ENCODE peak calls at places on chromosomes 11 and 22, in eight cellular contexts. One of them, this sample, is unnamed.

GRCh38 chr11:112366777-112367176 is 106.1 kb upstream of the PLET1 start:
- DNase-seq in choroid plexus epithelial cell: peak
- DNase-seq in BJ: peak
- DNase-seq in Karpas-422: no peak
- DNase-seq in mucosa of descending colon: no peak
- DNase-seq in endothelial cell of umbilical vein: no peak
- DNase-seq in heart left ventricle: no peak
- DNase-seq in endodermal cell: no peak
- DNase-seq in this sample: no peak

GRCh38 chr22:42179616-42180015 is 49.0 kb upstream of the CYP2D6 start:
- DNase-seq in heart left ventricle: no peak
- DNase-seq in endodermal cell: peak
- DNase-seq in BJ: peak
- DNase-seq in choroid plexus epithelial cell: peak
- DNase-seq in Karpas-422: no peak
- DNase-seq in mucosa of descending colon: no peak
- DNase-seq in endothelial cell of umbilical vein: no peak
- DNase-seq in this sample: no peak

GRCh38 chr22:48706934-48707748 is 1120.5 kb downstream of the BRD1 start:
- DNase-seq in endothelial cell of umbilical vein: no peak
- DNase-seq in BJ: no peak
- DNase-seq in mucosa of descending colon: no peak
- DNase-seq in choroid plexus epithelial cell: no peak
- DNase-seq in heart left ventricle: peak
- DNase-seq in Karpas-422: no peak
- DNase-seq in endodermal cell: no peak
- DNase-seq in this sample: no peak

GRCh38 chr11:35746356-35747153 is 84.0 kb downstream of the TRIM44 start:
- DNase-seq in Karpas-422: peak
- DNase-seq in choroid plexus epithelial cell: peak
- DNase-seq in heart left ventricle: no peak
- DNase-seq in endothelial cell of umbilical vein: no peak
- DNase-seq in BJ: no peak
- DNase-seq in mucosa of descending colon: no peak
- DNase-seq in endodermal cell: no peak
- DNase-seq in this sample: no peak

GRCh38 chr11:73167555-73167954 is 25.4 kb upstream of the FCHSD2 start:
- DNase-seq in BJ: no peak
- DNase-seq in endothelial cell of umbilical vein: peak
- DNase-seq in choroid plexus epithelial cell: no peak
- DNase-seq in Karpas-422: no peak
- DNase-seq in mucosa of descending colon: no peak
- DNase-seq in heart left ventricle: no peak
- DNase-seq in endodermal cell: no peak
- DNase-seq in this sample: no peak

GRCh38 chr11:99316761-99317475 is 296.2 kb downstream of the CNTN5 start:
- DNase-seq in endodermal cell: no peak
- DNase-seq in BJ: no peak
- DNase-seq in heart left ventricle: peak
- DNase-seq in Karpas-422: no peak
- DNase-seq in choroid plexus epithelial cell: no peak
- DNase-seq in endothelial cell of umbilical vein: no peak
- DNase-seq in mucosa of descending colon: no peak
- DNase-seq in this sample: no peak

GRCh38 chr11:110410638-110411037 is 19.1 kb upstream of the FDX1 start:
- DNase-seq in Karpas-422: no peak
- DNase-seq in choroid plexus epithelial cell: no peak
- DNase-seq in mucosa of descending colon: no peak
- DNase-seq in endodermal cell: no peak
- DNase-seq in heart left ventricle: no peak
- DNase-seq in endothelial cell of umbilical vein: no peak
- DNase-seq in BJ: no peak
- DNase-seq in this sample: no peak

GRCh38 chr11:44005076-44005800 is 42.5 kb upstream of the ACCSL start:
- DNase-seq in Karpas-422: peak
- DNase-seq in BJ: no peak
- DNase-seq in mucosa of descending colon: no peak
- DNase-seq in endodermal cell: no peak
- DNase-seq in choroid plexus epithelial cell: no peak
- DNase-seq in endothelial cell of umbilical vein: no peak
- DNase-seq in heart left ventricle: no peak
- DNase-seq in this sample: no peak

GRCh38 chr11:8102965-8103364 is 22.0 kb downstream of the TUB start:
- DNase-seq in heart left ventricle: no peak
- DNase-seq in BJ: no peak
- DNase-seq in mucosa of descending colon: no peak
- DNase-seq in Karpas-422: no peak
- DNase-seq in choroid plexus epithelial cell: no peak
- DNase-seq in endodermal cell: no peak
- DNase-seq in endothelial cell of umbilical vein: no peak
- DNase-seq in this sample: no peak

GRCh38 chr22:29625090-29625825 is 21.8 kb downstream of the NF2 start:
- DNase-seq in Karpas-422: peak
- DNase-seq in endothelial cell of umbilical vein: peak
- DNase-seq in heart left ventricle: peak
- DNase-seq in BJ: peak
- DNase-seq in endodermal cell: peak
- DNase-seq in choroid plexus epithelial cell: peak
- DNase-seq in mucosa of descending colon: no peak
- DNase-seq in this sample: peak

GRCh38 chr22:44042822-44043221 is 18.7 kb downstream of the PARVB start:
- DNase-seq in choroid plexus epithelial cell: no peak
- DNase-seq in endodermal cell: no peak
- DNase-seq in heart left ventricle: no peak
- DNase-seq in Karpas-422: no peak
- DNase-seq in mucosa of descending colon: no peak
- DNase-seq in BJ: no peak
- DNase-seq in endothelial cell of umbilical vein: no peak
- DNase-seq in this sample: no peak

GRCh38 chr22:49235463-49236300 is 592.0 kb downstream of the BRD1 start:
- DNase-seq in Karpas-422: no peak
- DNase-seq in BJ: no peak
- DNase-seq in heart left ventricle: no peak
- DNase-seq in mucosa of descending colon: no peak
- DNase-seq in endothelial cell of umbilical vein: no peak
- DNase-seq in choroid plexus epithelial cell: no peak
- DNase-seq in endodermal cell: peak
- DNase-seq in this sample: no peak

GRCh38 chr22:33076368-33076767 is 18.2 kb upstream of the SYN3 start:
- DNase-seq in Karpas-422: no peak
- DNase-seq in choroid plexus epithelial cell: peak
- DNase-seq in mucosa of descending colon: no peak
- DNase-seq in heart left ventricle: no peak
- DNase-seq in endothelial cell of umbilical vein: no peak
- DNase-seq in BJ: no peak
- DNase-seq in endodermal cell: no peak
- DNase-seq in this sample: peak

GRCh38 chr11:240315-240714 is 3.5 kb downstream of the PSMD13 start:
- DNase-seq in heart left ventricle: no peak
- DNase-seq in Karpas-422: no peak
- DNase-seq in endothelial cell of umbilical vein: no peak
- DNase-seq in choroid plexus epithelial cell: no peak
- DNase-seq in endodermal cell: no peak
- DNase-seq in BJ: no peak
- DNase-seq in mucosa of descending colon: no peak
- DNase-seq in this sample: no peak

GRCh38 chr11:34050536-34050935 is 995 bp upstream of the CAPRIN1 start:
- DNase-seq in heart left ventricle: no peak
- DNase-seq in choroid plexus epithelial cell: peak
- DNase-seq in Karpas-422: peak
- DNase-seq in BJ: no peak
- DNase-seq in endodermal cell: no peak
- DNase-seq in mucosa of descending colon: no peak
- DNase-seq in endothelial cell of umbilical vein: no peak
- DNase-seq in this sample: no peak

GRCh38 chr11:16191852-16192240 is 164.5 kb downstream of the SOX6 start:
- DNase-seq in endodermal cell: no peak
- DNase-seq in heart left ventricle: no peak
- DNase-seq in BJ: no peak
- DNase-seq in mucosa of descending colon: no peak
- DNase-seq in Karpas-422: no peak
- DNase-seq in choroid plexus epithelial cell: no peak
- DNase-seq in endothelial cell of umbilical vein: no peak
- DNase-seq in this sample: no peak

GRCh38 chr22:24789516-24789915 is 15.0 kb upstream of the PIWIL3 start:
- DNase-seq in BJ: no peak
- DNase-seq in endodermal cell: peak
- DNase-seq in mucosa of descending colon: no peak
- DNase-seq in Karpas-422: no peak
- DNase-seq in choroid plexus epithelial cell: no peak
- DNase-seq in endothelial cell of umbilical vein: no peak
- DNase-seq in heart left ventricle: no peak
- DNase-seq in this sample: no peak

GRCh38 chr22:37089451-37089850 is 20.1 kb downstream of the TMPRSS6 start:
- DNase-seq in endothelial cell of umbilical vein: no peak
- DNase-seq in choroid plexus epithelial cell: no peak
- DNase-seq in BJ: no peak
- DNase-seq in Karpas-422: no peak
- DNase-seq in heart left ventricle: no peak
- DNase-seq in mucosa of descending colon: no peak
- DNase-seq in endodermal cell: no peak
- DNase-seq in this sample: no peak

GRCh38 chr22:48675828-48676145 is 1151.9 kb downstream of the BRD1 start:
- DNase-seq in heart left ventricle: no peak
- DNase-seq in mucosa of descending colon: no peak
- DNase-seq in BJ: no peak
- DNase-seq in choroid plexus epithelial cell: no peak
- DNase-seq in endothelial cell of umbilical vein: no peak
- DNase-seq in endodermal cell: no peak
- DNase-seq in Karpas-422: peak
- DNase-seq in this sample: no peak

GRCh38 chr11:117535201-117535869 is 207.7 kb downstream of the CEP164 start:
- DNase-seq in endothelial cell of umbilical vein: no peak
- DNase-seq in mucosa of descending colon: peak
- DNase-seq in BJ: no peak
- DNase-seq in heart left ventricle: peak
- DNase-seq in Karpas-422: no peak
- DNase-seq in endodermal cell: no peak
- DNase-seq in choroid plexus epithelial cell: no peak
- DNase-seq in this sample: no peak

GRCh38 chr11:134581121-134581626 is 169.1 kb upstream of the B3GAT1 start:
- DNase-seq in mucosa of descending colon: no peak
- DNase-seq in endothelial cell of umbilical vein: no peak
- DNase-seq in Karpas-422: no peak
- DNase-seq in heart left ventricle: no peak
- DNase-seq in BJ: no peak
- DNase-seq in endodermal cell: no peak
- DNase-seq in choroid plexus epithelial cell: no peak
- DNase-seq in this sample: no peak

GRCh38 chr11:116459233-116459632 is 313.6 kb downstream of the BUD13 start:
- DNase-seq in endothelial cell of umbilical vein: no peak
- DNase-seq in choroid plexus epithelial cell: no peak
- DNase-seq in Karpas-422: no peak
- DNase-seq in mucosa of descending colon: no peak
- DNase-seq in heart left ventricle: no peak
- DNase-seq in endodermal cell: no peak
- DNase-seq in BJ: no peak
- DNase-seq in this sample: no peak

GRCh38 chr11:134794192-134794591 is 382.1 kb upstream of the B3GAT1 start:
- DNase-seq in endodermal cell: no peak
- DNase-seq in mucosa of descending colon: no peak
- DNase-seq in heart left ventricle: no peak
- DNase-seq in endothelial cell of umbilical vein: no peak
- DNase-seq in Karpas-422: no peak
- DNase-seq in choroid plexus epithelial cell: no peak
- DNase-seq in BJ: no peak
- DNase-seq in this sample: no peak

GRCh38 chr22:43996170-43996980 is 27.7 kb upstream of the PARVB start:
- DNase-seq in mucosa of descending colon: peak
- DNase-seq in BJ: no peak
- DNase-seq in Karpas-422: peak
- DNase-seq in endodermal cell: no peak
- DNase-seq in heart left ventricle: peak
- DNase-seq in choroid plexus epithelial cell: no peak
- DNase-seq in endothelial cell of umbilical vein: peak
- DNase-seq in this sample: no peak

GRCh38 chr11:126595560-126595959 is 240.1 kb downstream of the ST3GAL4 start:
- DNase-seq in heart left ventricle: no peak
- DNase-seq in choroid plexus epithelial cell: no peak
- DNase-seq in endothelial cell of umbilical vein: no peak
- DNase-seq in mucosa of descending colon: no peak
- DNase-seq in Karpas-422: no peak
- DNase-seq in BJ: no peak
- DNase-seq in endodermal cell: peak
- DNase-seq in this sample: no peak

GRCh38 chr11:119273721-119274120 is 43.2 kb downstream of the MCAM start:
- DNase-seq in choroid plexus epithelial cell: no peak
- DNase-seq in heart left ventricle: no peak
- DNase-seq in BJ: no peak
- DNase-seq in endodermal cell: no peak
- DNase-seq in Karpas-422: no peak
- DNase-seq in endothelial cell of umbilical vein: no peak
- DNase-seq in mucosa of descending colon: no peak
- DNase-seq in this sample: no peak
- H3K4me3 ChIP-seq in choroid plexus epithelial cell: no peak
- H3K4me3 ChIP-seq in heart left ventricle: no peak
- H3K4me3 ChIP-seq in BJ: no peak
- H3K4me3 ChIP-seq in endodermal cell: no peak
- H3K4me3 ChIP-seq in Karpas-422: no peak
- H3K4me3 ChIP-seq in endothelial cell of umbilical vein: no peak
- H3K4me3 ChIP-seq in mucosa of descending colon: no peak
- H3K4me3 ChIP-seq in this sample: no peak

GRCh38 chr22:39457546-39458442 is 982 bp downstream of the MGAT3 start:
- DNase-seq in heart left ventricle: no peak
- DNase-seq in choroid plexus epithelial cell: no peak
- DNase-seq in mucosa of descending colon: no peak
- DNase-seq in BJ: no peak
- DNase-seq in endothelial cell of umbilical vein: no peak
- DNase-seq in Karpas-422: peak
- DNase-seq in endodermal cell: no peak
- DNase-seq in this sample: no peak
- H3K4me3 ChIP-seq in heart left ventricle: peak
- H3K4me3 ChIP-seq in choroid plexus epithelial cell: peak
- H3K4me3 ChIP-seq in mucosa of descending colon: no peak
- H3K4me3 ChIP-seq in BJ: no peak
- H3K4me3 ChIP-seq in endothelial cell of umbilical vein: no peak
- H3K4me3 ChIP-seq in Karpas-422: peak
- H3K4me3 ChIP-seq in endodermal cell: peak
- H3K4me3 ChIP-seq in this sample: no peak

GRCh38 chr22:20436309-20437252 is 1.0 kb downstream of the SCARF2 start:
- DNase-seq in choroid plexus epithelial cell: peak
- DNase-seq in mucosa of descending colon: peak
- DNase-seq in heart left ventricle: peak
- DNase-seq in endothelial cell of umbilical vein: peak
- DNase-seq in endodermal cell: peak
- DNase-seq in Karpas-422: no peak
- DNase-seq in BJ: no peak
- DNase-seq in this sample: no peak
- H3K4me3 ChIP-seq in choroid plexus epithelial cell: peak
- H3K4me3 ChIP-seq in mucosa of descending colon: no peak
- H3K4me3 ChIP-seq in heart left ventricle: peak
- H3K4me3 ChIP-seq in endothelial cell of umbilical vein: peak
- H3K4me3 ChIP-seq in endodermal cell: peak
- H3K4me3 ChIP-seq in Karpas-422: no peak
- H3K4me3 ChIP-seq in BJ: peak
- H3K4me3 ChIP-seq in this sample: no peak

DNA sequence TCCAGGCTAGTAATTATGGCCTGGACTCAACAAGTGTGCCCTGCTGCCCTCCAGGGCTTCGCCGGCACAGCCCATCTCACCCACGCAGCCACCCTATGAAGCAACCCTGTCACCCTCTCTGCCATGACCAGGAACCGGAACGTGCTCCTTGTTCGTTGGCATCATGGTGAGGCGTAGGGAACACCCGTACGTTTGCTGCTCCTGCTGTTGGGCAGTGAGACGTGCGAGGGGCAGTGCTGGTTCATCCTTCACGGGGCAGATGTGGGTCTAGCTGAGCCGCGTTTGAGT is 20.7 kb downstream of the NADSYN1 start:
- DNase-seq in mucosa of descending colon: no peak
- DNase-seq in heart left ventricle: no peak
- DNase-seq in endodermal cell: no peak
- DNase-seq in choroid plexus epithelial cell: no peak
- DNase-seq in BJ: no peak
- DNase-seq in endothelial cell of umbilical vein: no peak
- DNase-seq in Karpas-422: no peak
- DNase-seq in this sample: no peak
- H3K4me3 ChIP-seq in mucosa of descending colon: no peak
- H3K4me3 ChIP-seq in heart left ventricle: no peak
- H3K4me3 ChIP-seq in endodermal cell: no peak
- H3K4me3 ChIP-seq in choroid plexus epithelial cell: no peak
- H3K4me3 ChIP-seq in BJ: no peak
- H3K4me3 ChIP-seq in endothelial cell of umbilical vein: no peak
- H3K4me3 ChIP-seq in Karpas-422: no peak
- H3K4me3 ChIP-seq in this sample: no peak